ENCODE peak calls at places on chromosomes 7 and 10, in nine cellular contexts. Z is HepG2; L is chondrocyte; P is activated CD8-positive, alpha-beta T cell treated with anti-CD3 and anti-CD28 coated beads for 36 hours; D is neural progenitor cell; A is AG04449; G is H9; S is astrocyte; V is stomach. T is an unnamed sample.

GRCh38 chr7:102996957-102997356 is 77.6 kb downstream of the FBXL13 start:
- DNase-seq in Z (no peak), L (no peak), P (no peak), D (no peak), A (no peak), G (no peak), S (no peak), V (no peak), T (no peak)

GRCh38 chr10:30818010-30818660 is 188.6 kb upstream of the LYZL2 start:
- DNase-seq in Z (no peak), L (no peak), P (no peak), D (no peak), A (no peak), G (no peak), S (peak), V (peak), T (no peak)

GRCh38 chr7:73844131-73844547 is 1.8 kb upstream of the METTL27 start:
- DNase-seq in Z (no peak), L (no peak), P (no peak), D (no peak), A (no peak), G (no peak), S (no peak), V (no peak), T (no peak)

GRCh38 chr10:126939706-126940105 is 34.5 kb downstream of the DOCK1 start:
- DNase-seq in Z (no peak), L (no peak), P (no peak), D (peak), A (no peak), G (no peak), S (no peak), V (no peak), T (no peak)

GRCh38 chr10:100894033-100894432 is 18.7 kb upstream of the SLF2 start:
- DNase-seq in Z (no peak), L (no peak), P (no peak), D (no peak), A (no peak), G (no peak), S (no peak), V (no peak), T (no peak)

GRCh38 chr10:112226439-112227248 is 43.1 kb upstream of the GPAM start:
- DNase-seq in Z (no peak), L (no peak), P (no peak), D (no peak), A (no peak), G (no peak), S (no peak), V (no peak), T (no peak)

GRCh38 chr7:30351274-30351673 is 66.9 kb downstream of the ZNRF2 start:
- DNase-seq in Z (no peak), L (no peak), P (no peak), D (no peak), A (no peak), G (no peak), S (no peak), V (no peak), T (no peak)

GRCh38 chr10:14460447-14460846 is 129.7 kb upstream of the FRMD4A start:
- DNase-seq in Z (no peak), L (no peak), P (no peak), D (no peak), A (no peak), G (no peak), S (no peak), V (no peak), T (no peak)

GRCh38 chr7:91565499-91566331 is 301.5 kb downstream of the FZD1 start:
- DNase-seq in Z (peak), L (no peak), P (no peak), D (no peak), A (no peak), G (no peak), S (peak), V (peak), T (no peak)

GRCh38 chr7:437293-438280 is 82.1 kb downstream of the PDGFA start:
- DNase-seq in Z (no peak), L (no peak), P (no peak), D (peak), A (no peak), G (no peak), S (no peak), V (no peak), T (no peak)

GRCh38 chr7:11538751-11539299 is 293.2 kb downstream of the THSD7A start:
- DNase-seq in Z (no peak), L (no peak), P (no peak), D (no peak), A (no peak), G (no peak), S (no peak), V (no peak), T (no peak)

GRCh38 chr7:131196808-131197207 is 130.9 kb upstream of the MKLN1 start:
- DNase-seq in Z (no peak), L (no peak), P (no peak), D (peak), A (no peak), G (no peak), S (peak), V (no peak), T (no peak)

GRCh38 chr7:41695661-41696322 is 7.1 kb downstream of the INHBA start:
- DNase-seq in Z (no peak), L (no peak), P (no peak), D (no peak), A (no peak), G (no peak), S (peak), V (no peak), T (no peak)

DNA sequence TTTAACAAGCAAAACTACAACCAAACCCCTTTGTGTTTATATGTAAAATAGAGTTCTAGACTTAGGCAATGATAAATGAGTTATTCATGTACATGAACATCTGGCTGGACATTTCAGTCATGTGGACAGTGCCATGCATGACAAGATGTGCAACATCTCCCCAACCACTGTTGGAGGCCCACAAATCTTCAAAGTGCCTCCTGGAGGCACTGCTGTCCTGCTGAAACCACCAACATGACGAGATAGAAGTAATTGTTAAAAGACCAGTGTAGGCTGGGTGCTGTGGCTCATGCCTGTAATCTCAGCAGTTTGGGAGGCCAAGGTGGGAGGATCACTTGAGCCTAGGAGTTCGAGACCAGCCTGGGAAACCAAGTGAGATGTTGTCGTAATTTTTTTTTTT is 18.5 kb downstream of the PPIA start:
- DNase-seq in Z (no peak), L (no peak), P (no peak), D (no peak), A (no peak), G (no peak), S (no peak), V (no peak), T (no peak)
- TF ChIP-seq CTCF in Z (peak), L (no peak), P (no peak), D (no peak), A (no peak), G (no peak), S (no peak), V (no peak), T (no peak)

DNA sequence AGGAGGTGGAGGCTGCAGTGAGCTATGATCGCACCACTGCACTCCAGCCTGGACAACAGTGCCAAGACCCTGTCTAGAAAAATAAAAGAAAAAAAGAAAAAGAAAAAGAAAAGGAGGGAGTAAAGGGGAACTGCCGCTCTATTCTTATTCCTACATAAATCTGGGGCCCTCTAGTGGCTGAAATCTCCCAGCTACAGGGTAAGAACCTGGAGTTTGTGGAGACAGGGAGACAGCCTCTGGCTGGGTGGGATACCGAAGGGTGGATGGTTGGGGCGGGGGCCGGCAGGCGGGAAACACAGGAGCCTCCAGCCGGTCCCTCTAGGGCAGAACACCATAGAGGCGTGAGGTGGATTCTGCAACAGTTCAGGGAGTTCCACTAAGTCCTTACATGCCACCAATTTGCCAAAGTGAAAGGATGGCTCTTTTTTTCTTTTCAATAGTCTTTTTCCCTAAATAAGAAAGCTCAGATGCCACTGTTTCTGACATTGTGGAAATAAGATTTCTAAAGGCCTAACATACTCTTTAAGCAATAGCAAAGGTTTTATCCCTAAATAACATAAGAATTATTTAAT is 117.3 kb downstream of the SVIL start:
- DNase-seq in Z (peak), L (no peak), P (peak), D (peak), A (no peak), G (peak), S (no peak), V (no peak), T (no peak)
- TF ChIP-seq CTCF in Z (peak), L (peak), P (peak), D (peak), A (peak), G (peak), S (peak), V (peak), T (no peak)

DNA sequence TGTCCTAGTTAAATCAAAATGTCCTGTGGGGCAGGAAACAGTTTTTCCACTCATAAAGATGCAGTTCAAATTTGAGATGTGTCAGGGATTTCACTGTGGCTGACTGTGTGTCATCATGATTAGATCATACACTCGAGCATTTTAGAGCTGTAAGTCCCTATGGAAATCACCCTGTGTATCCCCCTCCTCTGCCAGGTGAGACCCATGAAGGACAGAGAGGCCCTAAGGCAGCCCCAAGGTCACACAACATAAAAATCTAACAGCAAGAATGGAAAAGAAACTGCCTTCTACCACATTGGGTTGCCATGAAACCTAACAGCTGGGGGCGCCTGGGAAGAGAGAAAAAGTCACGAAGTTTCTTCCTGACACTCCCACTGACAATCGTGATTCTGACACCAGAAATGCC is 135.8 kb downstream of the KCNMA1 start:
- DNase-seq in Z (no peak), L (no peak), P (peak), D (no peak), A (no peak), G (no peak), S (peak), V (no peak), T (no peak)
- TF ChIP-seq CTCF in Z (no peak), L (peak), P (no peak), D (no peak), A (no peak), G (no peak), S (no peak), V (no peak), T (no peak)

GRCh38 chr10:22977751-22978150 is 49.9 kb downstream of the ARMC3 start:
- DNase-seq in Z (no peak), L (no peak), P (no peak), D (no peak), A (no peak), G (no peak), S (no peak), V (no peak), T (no peak)

GRCh38 chr10:22978918-22979317 is 51.1 kb downstream of the ARMC3 start:
- DNase-seq in Z (no peak), L (no peak), P (no peak), D (no peak), A (no peak), G (no peak), S (no peak), V (no peak), T (no peak)

GRCh38 chr10:22978287-22978686 is 50.4 kb downstream of the ARMC3 start:
- DNase-seq in Z (no peak), L (no peak), P (no peak), D (no peak), A (no peak), G (no peak), S (peak), V (no peak), T (no peak)

GRCh38 chr10:22984066-22984465 is 56.2 kb downstream of the ARMC3 start:
- DNase-seq in Z (no peak), L (no peak), P (no peak), D (no peak), A (no peak), G (no peak), S (no peak), V (no peak), T (no peak)

GRCh38 chr10:22980822-22981221 is 53.0 kb downstream of the ARMC3 start:
- DNase-seq in Z (no peak), L (no peak), P (no peak), D (no peak), A (no peak), G (no peak), S (no peak), V (no peak), T (no peak)
- TF ChIP-seq CTCF in Z (no peak), L (no peak), P (no peak), D (no peak), A (no peak), G (no peak), S (no peak), V (no peak), T (no peak)

T was measured in vagina.